ENCODE peak calls at places on chromosomes 7 and 10, in four cellular contexts. N is T-helper 9 cell, K is ELR, V is iris pigment epithelial cell. C is an unnamed sample.

GRCh38 chr10:120204877-120205276 is 252.2 kb upstream of the PLPP4 start:
- DNase-seq in N (no peak), K (no peak), V (no peak), C (no peak)

GRCh38 chr7:36658603-36659516 is 65.4 kb downstream of the AOAH start:
- DNase-seq in N (no peak), K (peak), V (peak), C (peak)

GRCh38 chr10:96124230-96125141 is 5.6 kb upstream of the ZNF518A start:
- DNase-seq in N (no peak), K (peak), V (peak), C (peak)

GRCh38 chr10:63783882-63784281 is 262.7 kb downstream of the REEP3 start:
- DNase-seq in N (no peak), K (no peak), V (no peak), C (no peak)

GRCh38 chr7:50069613-50070012 is 23.4 kb downstream of the ZPBP start:
- DNase-seq in N (no peak), K (no peak), V (no peak), C (peak)

GRCh38 chr7:38506756-38507155 is 124.4 kb downstream of the AMPH start:
- DNase-seq in N (no peak), K (no peak), V (peak), C (peak)

GRCh38 chr7:1536768-1537630 is 6.5 kb downstream of the MAFK start:
- DNase-seq in N (no peak), K (peak), V (peak), C (peak)

GRCh38 chr10:103685880-103686669 is 169.3 kb downstream of the SH3PXD2A start:
- DNase-seq in N (peak), K (peak), V (peak), C (peak)

GRCh38 chr7:64863969-64864368 is 39.1 kb upstream of the ZNF273 start:
- DNase-seq in N (no peak), K (no peak), V (no peak), C (no peak)

GRCh38 chr10:43041422-43042342 is 35.2 kb upstream of the RET start:
- DNase-seq in N (no peak), K (no peak), V (no peak), C (no peak)

GRCh38 chr7:17367502-17367901 is 69.0 kb downstream of the AHR start:
- DNase-seq in N (no peak), K (no peak), V (peak), C (no peak)

GRCh38 chr10:73591935-73592699 is 975 bp upstream of the USP54 start:
- DNase-seq in N (no peak), K (peak), V (peak), C (peak)

GRCh38 chr7:131507592-131508331 is 48.7 kb downstream of the PODXL start:
- DNase-seq in N (peak), K (peak), V (peak), C (peak)

GRCh38 chr7:767941-768729 is 41.1 kb upstream of the PRKAR1B start:
- DNase-seq in N (no peak), K (no peak), V (peak), C (no peak)

GRCh38 chr10:26997610-26998009 is 102.7 kb downstream of the ANKRD26 start:
- DNase-seq in N (no peak), K (no peak), V (no peak), C (no peak)

GRCh38 chr7:65444899-65445823 is 71.5 kb downstream of the ZNF92 start:
- DNase-seq in N (no peak), K (no peak), V (peak), C (no peak)

GRCh38 chr7:51589111-51589510 is 272.5 kb upstream of the COBL start:
- DNase-seq in N (no peak), K (no peak), V (no peak), C (no peak)

GRCh38 chr7:1339611-1340010 is 106.9 kb downstream of the UNCX start:
- DNase-seq in N (no peak), K (no peak), V (no peak), C (no peak)

GRCh38 chr7:2959343-2959680 is 84.4 kb downstream of the CARD11 start:
- DNase-seq in N (no peak), K (no peak), V (no peak), C (no peak)

GRCh38 chr10:47362199-47362598 is 14.0 kb downstream of the RBP3 start:
- DNase-seq in N (no peak), K (no peak), V (no peak), C (no peak)

GRCh38 chr10:122152544-122152943 is 118.6 kb upstream of the BTBD16 start:
- DNase-seq in N (no peak), K (no peak), V (no peak), C (no peak)

GRCh38 chr10:69043931-69044531 is 43.9 kb upstream of the SRGN start:
- DNase-seq in N (peak), K (no peak), V (no peak), C (no peak)

GRCh38 chr10:96130326-96130758 is 245 bp downstream of the ZNF518A start:
- DNase-seq in N (peak), K (peak), V (peak), C (peak)

GRCh38 chr10:1180836-1181235 is 124.7 kb downstream of the WDR37 start:
- DNase-seq in N (no peak), K (no peak), V (no peak), C (no peak)

GRCh38 chr10:87671416-87671815 is 11.7 kb downstream of the PAPSS2 start:
- DNase-seq in N (no peak), K (no peak), V (peak), C (no peak)